ENCODE peak calls at places on chromosomes 13 and 19, in six cellular contexts. V, B, G, K, X and Y are unnamed samples.

GRCh38 chr19:52665529-52665928 is 27.4 kb upstream of the ZNF83 start:
- DNase-seq in G (no peak), K (no peak), V (no peak), B (no peak), X (no peak), Y (no peak)

GRCh38 chr19:57818378-57818777 is 3.7 kb upstream of the ZNF552 start:
- DNase-seq in B (no peak), X (no peak), G (no peak), K (no peak), V (no peak), Y (no peak)

GRCh38 chr13:91836554-91836953 is 438.1 kb downstream of the GPC5 start:
- DNase-seq in V (no peak), X (no peak), G (no peak), B (no peak), K (no peak), Y (no peak)

GRCh38 chr13:32824061-32824460 is 192.2 kb upstream of the KL start:
- DNase-seq in K (no peak), V (no peak), X (no peak), B (no peak), G (no peak), Y (no peak)

GRCh38 chr13:32938907-32939306 is 77.3 kb upstream of the KL start:
- DNase-seq in B (no peak), G (no peak), V (no peak), K (no peak), X (no peak), Y (no peak)

GRCh38 chr13:95201814-95202521 is 99.3 kb downstream of the ABCC4 start:
- DNase-seq in B (no peak), G (no peak), X (no peak), V (no peak), K (no peak), Y (no peak)

GRCh38 chr19:50465986-50466771 is 10.1 kb upstream of the EMC10 start:
- DNase-seq in K (no peak), V (no peak), B (no peak), G (no peak), X (no peak), Y (no peak)

GRCh38 chr13:43988302-43988701 is 108.6 kb downstream of the LACC1 start:
- DNase-seq in X (no peak), B (no peak), K (no peak), V (no peak), G (no peak), Y (no peak)

GRCh38 chr13:56752630-56753029 is 388.1 kb upstream of the PRR20A start:
- DNase-seq in K (no peak), X (no peak), B (no peak), G (no peak), V (no peak), Y (no peak)

GRCh38 chr19:46730187-46730586 is 13.3 kb upstream of the PRKD2 start:
- DNase-seq in V (no peak), X (no peak), B (no peak), K (no peak), G (no peak), Y (no peak)

GRCh38 chr19:16527971-16528521 is 14.2 kb downstream of the CHERP start:
- DNase-seq in V (no peak), B (peak), X (peak), K (no peak), G (peak), Y (no peak)

GRCh38 chr19:45049073-45049736 is 10.4 kb downstream of the CLASRP start:
- DNase-seq in B (no peak), G (no peak), V (no peak), K (no peak), X (no peak), Y (no peak)

GRCh38 chr19:49165865-49166301 is 8.3 kb downstream of the TRPM4 start:
- DNase-seq in K (no peak), V (no peak), X (no peak), G (no peak), B (no peak), Y (no peak)

GRCh38 chr19:7377196-7377595 is 28.5 kb downstream of the ARHGEF18 start:
- DNase-seq in K (no peak), B (no peak), V (no peak), G (no peak), X (no peak), Y (no peak)

GRCh38 chr13:54536112-54536511 is 1507.5 kb downstream of the OLFM4 start:
- DNase-seq in B (no peak), K (no peak), G (no peak), V (no peak), X (no peak), Y (no peak)

GRCh38 chr19:53094749-53095575 is 8.3 kb downstream of the ZNF160 start:
- DNase-seq in V (no peak), B (no peak), K (no peak), G (no peak), X (no peak), Y (no peak)

GRCh38 chr19:29680937-29681336 is 15.7 kb downstream of the PLEKHF1 start:
- DNase-seq in X (no peak), G (no peak), V (no peak), K (no peak), B (no peak), Y (no peak)

GRCh38 chr13:110957181-110957884 is 42.5 kb upstream of the ANKRD10 start:
- DNase-seq in X (no peak), G (no peak), K (no peak), V (no peak), B (no peak), Y (no peak)

GRCh38 chr13:35514166-35514565 is 37.7 kb upstream of the MAB21L1 start:
- DNase-seq in B (no peak), G (no peak), V (no peak), X (no peak), K (no peak), Y (no peak)

GRCh38 chr13:44350775-44351504 is 22.7 kb upstream of the SERP2 start:
- DNase-seq in V (no peak), G (no peak), K (no peak), X (no peak), B (no peak), Y (no peak)

GRCh38 chr19:37931941-37932655 is 25.1 kb downstream of the SIPA1L3 start:
- DNase-seq in V (peak), K (no peak), B (no peak), X (no peak), G (no peak), Y (peak)

GRCh38 chr13:93305886-93306285 is 79.3 kb downstream of the GPC6 start:
- DNase-seq in G (no peak), V (no peak), K (no peak), B (no peak), X (no peak), Y (no peak)